ENCODE peak calls at places on chromosomes 7 and 10, in ten cellular contexts. H, K, A, N, B, E, F, V, T and O are unnamed samples.

GRCh38 chr10:77348711-77349110 is 288.9 kb downstream of the KCNMA1 start:
- DNase-seq in H (no peak), K (no peak), A (no peak), N (no peak), B (no peak), E (no peak), F (no peak), V (no peak), T (no peak), O (no peak)

GRCh38 chr7:47094462-47094861 is 487.4 kb downstream of the TNS3 start:
- DNase-seq in H (no peak), K (no peak), A (no peak), N (no peak), B (no peak), E (no peak), F (no peak), V (no peak), T (no peak), O (no peak)

GRCh38 chr10:96299383-96299782 is 4.9 kb upstream of the DNTT start:
- DNase-seq in H (no peak), K (no peak), A (no peak), N (no peak), B (peak; percentile 15), E (no peak), F (no peak), V (no peak), T (no peak), O (no peak)

GRCh38 chr10:100670828-100671479 is 74.4 kb upstream of the PAX2 start:
- DNase-seq in H (no peak), K (no peak), A (peak; percentile 47), N (peak; percentile 89), B (peak; percentile 52), E (no peak), F (no peak), V (peak; percentile 80), T (no peak), O (peak; percentile 84)

GRCh38 chr7:52723606-52724005 is 311.8 kb upstream of the POM121L12 start:
- DNase-seq in H (no peak), K (no peak), A (no peak), N (no peak), B (no peak), E (no peak), F (no peak), V (no peak), T (no peak), O (no peak)

GRCh38 chr10:110636932-110637557 is 7.1 kb upstream of the RBM20 start:
- DNase-seq in H (no peak), K (no peak), A (no peak), N (no peak), B (no peak), E (no peak), F (no peak), V (no peak), T (no peak), O (no peak)

GRCh38 chr10:45558406-45558805 is 114.2 kb downstream of the ZFAND4 start:
- DNase-seq in H (no peak), K (no peak), A (no peak), N (no peak), B (no peak), E (no peak), F (no peak), V (no peak), T (no peak), O (no peak)

GRCh38 chr7:150368098-150368883 is at the start of gene REPIN1:
- DNase-seq in H (peak; percentile 85), K (peak; percentile 79), A (peak; percentile 72), N (peak; percentile 98), B (peak; percentile 94), E (peak; percentile 92), F (peak; percentile 89), V (peak; percentile 99), T (peak; percentile 92), O (peak; percentile 82)

GRCh38 chr7:4713183-4713784 is 31.2 kb downstream of the FOXK1 start:
- DNase-seq in H (peak; percentile 49), K (no peak), A (no peak), N (no peak), B (no peak), E (peak; percentile 36), F (no peak), V (peak; percentile 36), T (no peak), O (peak; percentile 67)

GRCh38 chr7:27095897-27096755 is at the start of gene HOXA1:
- DNase-seq in H (peak; percentile 79), K (peak; percentile 95), A (peak; percentile 99), N (peak; percentile 95), B (peak; percentile 40), E (peak; percentile 87), F (peak; percentile 84), V (peak; percentile 73), T (peak; percentile 76), O (peak; percentile 86)
- TF ChIP-seq POLR2A in H (no peak), K (peak; percentile 94), A (peak; percentile 61), N (peak; percentile 42), B (peak; percentile 40), E (peak; percentile 56), F (peak; percentile 84), V (no peak), T (peak; percentile 50), O (peak; percentile 19)

DNA sequence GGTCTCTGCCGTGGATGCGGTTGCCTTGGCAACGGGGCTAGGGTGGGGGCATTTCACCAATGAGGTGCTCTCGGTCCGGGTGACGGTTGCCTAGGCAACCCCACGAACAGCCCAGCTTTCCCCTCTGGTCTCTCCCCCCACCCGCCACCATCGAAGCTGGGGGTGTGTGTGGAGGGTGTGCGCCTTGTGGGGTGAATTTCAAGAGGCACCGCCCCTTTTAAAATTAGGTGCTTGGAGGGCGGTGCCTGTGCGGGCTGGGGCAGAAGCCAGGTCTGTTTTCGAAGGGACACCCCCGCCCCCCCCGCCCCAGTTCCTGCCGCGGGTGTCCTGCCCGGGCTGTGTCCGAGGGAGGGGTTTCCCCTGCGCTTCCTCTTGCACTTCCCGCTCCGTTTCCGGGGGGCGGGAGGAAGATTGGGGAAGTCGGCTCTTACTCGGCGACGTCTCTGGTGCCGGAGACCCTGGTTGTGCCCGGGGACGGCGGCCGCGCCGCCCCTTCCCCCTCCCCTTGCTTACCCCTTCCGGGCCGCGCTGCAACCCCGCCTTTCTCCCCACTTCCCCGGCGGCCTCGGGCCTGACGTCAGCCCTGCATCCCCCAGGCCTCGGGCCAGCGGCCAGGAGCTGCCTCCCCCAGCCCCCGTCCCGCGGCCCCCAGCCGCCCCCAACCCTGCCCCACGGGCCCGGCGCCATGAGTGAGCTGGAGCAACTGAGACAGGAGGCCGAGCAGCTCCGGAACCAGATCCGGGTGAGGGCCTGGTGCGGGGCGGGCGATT is 2.2 kb downstream of the GNB2 start:
- DNase-seq in H (peak; percentile 83), K (peak; percentile 59), A (no peak), N (peak; percentile 99), B (peak; percentile 65), E (peak; percentile 80), F (peak; percentile 80), V (peak; percentile 78), T (peak; percentile 83), O (peak; percentile 77)
- TF ChIP-seq POLR2A in H (no peak), K (no peak), A (no peak), N (no peak), B (peak; percentile 22), E (no peak), F (peak; percentile 40), V (no peak), T (peak; percentile 47), O (no peak)

DNA sequence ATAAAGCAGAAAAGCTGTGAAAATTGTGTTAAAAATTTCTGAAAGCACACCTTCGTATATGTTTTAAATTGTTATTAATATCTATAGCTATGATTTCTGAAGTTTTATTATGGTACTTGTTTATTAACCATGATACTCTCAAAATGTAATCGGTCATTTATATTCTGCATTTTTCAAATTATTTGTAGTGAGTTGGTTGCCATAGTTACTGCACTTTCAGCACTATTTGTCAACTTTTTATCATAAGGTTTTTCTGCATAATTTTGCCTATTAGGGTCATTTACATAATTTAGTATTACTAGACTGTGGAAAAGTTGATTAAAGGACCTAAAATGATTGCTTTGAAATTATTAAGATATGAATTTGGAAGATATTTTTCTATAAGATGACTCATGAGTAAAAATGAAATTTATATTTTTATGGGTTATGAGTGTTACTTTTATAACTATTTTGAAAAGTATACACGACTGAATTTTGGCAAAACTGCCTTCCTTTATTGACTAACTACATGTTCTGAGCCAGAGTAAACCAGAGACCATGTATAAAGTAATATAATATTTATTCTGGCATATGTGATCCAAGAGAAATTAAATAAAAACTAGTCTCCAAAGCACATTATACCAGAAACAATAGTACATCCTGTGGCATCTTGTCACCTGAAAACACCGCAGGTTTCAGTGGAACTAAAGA is 7.9 kb upstream of the AGR2 start:
- DNase-seq in H (no peak), K (no peak), A (no peak), N (no peak), B (no peak), E (no peak), F (no peak), V (no peak), T (no peak), O (no peak)
- TF ChIP-seq POLR2A in H (no peak), K (no peak), A (no peak), N (no peak), B (no peak), E (no peak), F (no peak), V (no peak), T (no peak), O (no peak)

DNA sequence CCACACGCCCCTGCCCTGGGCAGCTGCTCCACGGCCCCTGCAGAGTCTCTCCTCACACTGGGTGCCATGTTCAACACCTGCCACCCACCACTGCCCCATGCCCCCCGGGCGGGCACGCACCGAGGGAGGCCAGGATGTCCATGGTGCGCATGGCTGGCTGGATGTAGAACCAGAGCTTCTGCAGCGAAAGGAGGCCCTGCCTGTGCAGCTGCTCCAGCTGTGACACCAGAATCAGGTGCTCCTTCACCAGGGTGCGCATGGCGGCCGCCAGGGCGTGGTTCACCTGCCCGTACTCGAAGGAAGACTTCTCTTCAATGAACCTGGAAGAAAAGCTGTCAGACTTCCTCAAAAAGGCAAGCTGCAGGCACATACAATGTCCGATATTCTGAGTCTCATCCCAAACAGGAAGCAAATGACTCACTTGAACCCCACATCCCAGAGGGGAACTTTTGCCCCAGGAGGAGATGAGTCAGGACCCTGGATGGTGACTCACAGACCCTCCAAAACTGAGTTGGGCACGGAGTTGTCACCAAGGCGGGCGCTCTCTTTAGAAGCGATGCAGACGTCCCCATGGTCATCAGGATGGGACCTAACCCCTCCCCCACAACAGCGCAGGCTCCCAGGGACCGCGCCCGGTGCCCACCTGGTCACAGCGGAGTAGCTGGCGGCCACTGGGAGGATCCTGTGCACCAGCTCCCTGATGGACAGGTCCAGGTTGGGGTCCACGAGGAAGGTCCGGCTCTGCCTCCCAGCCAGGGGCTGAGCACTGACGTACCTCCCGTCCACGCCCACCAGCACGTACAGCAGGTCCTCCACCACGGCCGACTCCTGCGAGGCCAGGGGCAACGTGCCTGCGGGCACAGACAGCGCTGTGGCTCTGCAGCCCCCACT is 15.5 kb downstream of the TUBGCP2 start:
- DNase-seq in H (no peak), K (peak; percentile 75), A (peak; percentile 64), N (peak; percentile 77), B (no peak), E (no peak), F (no peak), V (no peak), T (no peak), O (no peak)
- TF ChIP-seq POLR2A in H (no peak), K (no peak), A (no peak), N (no peak), B (no peak), E (no peak), F (no peak), V (no peak), T (no peak), O (no peak)

GRCh38 chr7:96321041-96321669 is 743 bp downstream of the SLC25A13 start:
- DNase-seq in H (peak; percentile 90), K (peak; percentile 74), A (peak; percentile 84), N (peak; percentile 95), B (peak; percentile 80), E (peak; percentile 75), F (peak; percentile 89), V (peak; percentile 85), T (peak; percentile 83), O (no peak)
- TF ChIP-seq POLR2A in H (no peak), K (peak; percentile 18), A (peak; percentile 54), N (no peak), B (peak; percentile 79), E (no peak), F (peak; percentile 62), V (peak; percentile 91), T (peak; percentile 28), O (peak; percentile 77)